ENCODE peak calls at places on chromosomes 13 and 19, in eight cellular contexts. D is omental fat pad, B is left ventricle myocardium inferior, Q is glutamatergic neuron, S is tibial artery, R is ascending aorta, H is choroid plexus epithelial cell, P is fibroblast of pulmonary artery. L is an unnamed sample.

GRCh38 chr19:39406656-39407393 is at the start of gene ZFP36:
- DNase-seq in P (peak), S (peak), D (peak), Q (peak), B (peak), R (peak), H (peak), L (peak)

GRCh38 chr13:45292176-45292575 is 48.8 kb downstream of the TPT1 start:
- DNase-seq in H (no peak), P (no peak), S (no peak), Q (no peak), D (no peak), R (no peak), B (no peak), L (no peak)

GRCh38 chr19:50723069-50723468 is at the start of gene CLEC11A:
- DNase-seq in R (no peak), D (no peak), P (peak), S (peak), B (peak), Q (no peak), H (peak), L (no peak)

GRCh38 chr13:99086149-99086868 is 108.4 kb upstream of the DOCK9 start:
- DNase-seq in D (no peak), P (peak), Q (peak), S (peak), B (peak), H (peak), R (no peak), L (peak)

GRCh38 chr13:35479223-35479536 is 2.7 kb upstream of the MAB21L1 start:
- DNase-seq in R (no peak), D (no peak), P (no peak), Q (no peak), H (no peak), B (no peak), S (no peak), L (no peak)

GRCh38 chr13:91621161-91621560 is 222.7 kb downstream of the GPC5 start:
- DNase-seq in D (no peak), B (no peak), S (no peak), Q (no peak), H (no peak), R (no peak), P (no peak), L (no peak)

GRCh38 chr13:113631341-113632095 is 26.5 kb downstream of the ATP4B start:
- DNase-seq in P (no peak), Q (peak), D (no peak), B (peak), H (no peak), S (no peak), R (no peak), L (no peak)

GRCh38 chr13:106696140-106696539 is 128.2 kb upstream of the ARGLU1 start:
- DNase-seq in P (no peak), S (no peak), H (no peak), B (no peak), Q (no peak), D (no peak), R (no peak), L (no peak)

GRCh38 chr19:55809381-55810058 is 22.3 kb downstream of the NLRP11 start:
- DNase-seq in B (peak), R (peak), Q (peak), H (peak), D (no peak), S (no peak), P (peak), L (no peak)

GRCh38 chr13:48504606-48505369 is 28.1 kb downstream of the RCBTB2 start:
- DNase-seq in H (no peak), R (no peak), P (no peak), D (no peak), Q (no peak), B (no peak), S (no peak), L (no peak)
- TF ChIP-seq CTCF in H (no peak), R (no peak), P (no peak), D (no peak), Q (no peak), B (no peak), S (no peak), L (no peak)

GRCh38 chr19:38374332-38375097 is at the start of gene PSMD8:
- DNase-seq in Q (peak), R (peak), D (peak), S (peak), H (peak), P (peak), B (peak), L (peak)

GRCh38 chr19:38375098-38375493 is 725 bp downstream of the PSMD8 start:
- DNase-seq in B (no peak), Q (no peak), R (no peak), D (no peak), P (no peak), S (no peak), H (peak), L (no peak)

GRCh38 chr19:38376576-38376975 is 2.2 kb downstream of the PSMD8 start:
- DNase-seq in H (no peak), B (no peak), P (no peak), S (no peak), Q (no peak), R (no peak), D (no peak), L (no peak)

GRCh38 chr19:38377052-38377451 is 2.7 kb downstream of the PSMD8 start:
- DNase-seq in B (no peak), R (no peak), Q (no peak), S (no peak), P (no peak), D (no peak), H (no peak), L (no peak)

DNA sequence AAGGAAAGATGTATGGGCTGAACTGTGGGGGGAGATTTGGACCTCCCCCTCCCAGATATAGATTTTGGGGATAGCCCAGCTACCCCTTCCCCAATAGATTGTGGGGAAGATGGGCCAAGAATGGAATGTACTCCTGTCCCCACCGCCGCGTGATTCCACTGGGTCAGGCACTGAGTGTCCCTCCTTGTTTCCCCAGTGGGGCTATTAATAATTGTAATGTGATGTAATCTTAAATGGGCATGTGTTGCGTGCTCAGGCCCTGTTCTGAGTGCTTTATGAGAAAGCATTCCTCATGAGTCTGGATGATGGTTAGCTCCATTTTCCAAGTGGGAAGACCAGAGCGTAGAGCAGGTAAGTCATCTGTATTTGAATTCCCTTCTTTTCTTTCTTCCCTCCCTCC is 1.4 kb downstream of the PSMD8 start:
- DNase-seq in D (no peak), R (no peak), S (no peak), P (no peak), Q (no peak), H (no peak), B (peak), L (no peak)
- TF ChIP-seq CTCF in D (no peak), R (no peak), S (no peak), P (no peak), Q (no peak), H (no peak), B (no peak), L (no peak)

GRCh38 chr19:44581288-44581687 is 32.1 kb upstream of the IGSF23 start:
- DNase-seq in D (no peak), S (no peak), Q (no peak), B (no peak), R (no peak), P (no peak), H (no peak), L (no peak)

GRCh38 chr19:44582581-44583265 is 30.6 kb upstream of the IGSF23 start:
- DNase-seq in P (peak), R (no peak), S (no peak), D (no peak), H (peak), B (no peak), Q (peak), L (no peak)

GRCh38 chr19:44588753-44589112 is 24.6 kb upstream of the IGSF23 start:
- DNase-seq in B (no peak), Q (no peak), H (no peak), D (no peak), R (no peak), S (no peak), P (no peak), L (no peak)

GRCh38 chr19:44587863-44588752 is 25.3 kb upstream of the IGSF23 start:
- DNase-seq in D (no peak), S (no peak), R (no peak), P (peak), H (peak), Q (no peak), B (no peak), L (no peak)

DNA sequence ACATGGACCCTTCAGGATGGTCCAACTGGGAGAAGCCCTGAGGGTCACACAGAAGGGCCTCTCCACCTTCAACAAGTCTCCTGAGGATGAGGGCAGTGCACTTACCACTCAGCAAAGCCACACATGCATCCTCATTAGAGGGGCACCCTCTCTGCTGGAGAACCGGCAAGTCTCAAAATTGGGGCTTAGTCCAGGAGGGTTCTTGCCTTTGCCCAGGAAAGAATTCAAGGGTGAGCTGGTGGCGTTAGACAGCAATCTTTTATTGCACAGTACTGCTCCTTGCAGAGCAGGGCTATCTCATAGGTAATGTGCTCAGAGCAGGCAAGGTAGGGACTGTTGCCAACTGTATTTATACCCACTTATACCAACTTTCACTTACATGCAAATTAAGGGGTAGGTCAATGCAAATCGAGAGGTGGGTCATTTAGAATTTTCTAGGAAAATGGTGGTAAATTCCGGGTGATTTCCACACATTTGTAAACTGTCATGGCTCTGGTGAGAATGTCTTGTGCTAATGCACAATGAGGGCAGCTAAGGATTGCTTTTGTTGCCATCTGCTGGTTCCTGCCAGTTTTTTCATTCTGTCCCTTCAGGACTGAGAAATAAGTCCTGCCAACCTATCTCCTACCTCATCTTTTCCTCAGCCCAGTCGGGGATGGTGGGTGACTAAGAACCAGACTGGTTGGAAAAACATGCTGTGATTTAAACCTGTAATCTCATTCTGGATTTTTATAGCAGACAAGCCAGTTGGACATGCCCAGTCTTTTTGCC is 27.8 kb upstream of the IGSF23 start:
- DNase-seq in H (peak), B (no peak), D (no peak), S (no peak), Q (no peak), P (peak), R (no peak), L (no peak)
- TF ChIP-seq CTCF in H (peak), B (no peak), D (no peak), S (no peak), Q (no peak), P (peak), R (no peak), L (no peak)

DNA sequence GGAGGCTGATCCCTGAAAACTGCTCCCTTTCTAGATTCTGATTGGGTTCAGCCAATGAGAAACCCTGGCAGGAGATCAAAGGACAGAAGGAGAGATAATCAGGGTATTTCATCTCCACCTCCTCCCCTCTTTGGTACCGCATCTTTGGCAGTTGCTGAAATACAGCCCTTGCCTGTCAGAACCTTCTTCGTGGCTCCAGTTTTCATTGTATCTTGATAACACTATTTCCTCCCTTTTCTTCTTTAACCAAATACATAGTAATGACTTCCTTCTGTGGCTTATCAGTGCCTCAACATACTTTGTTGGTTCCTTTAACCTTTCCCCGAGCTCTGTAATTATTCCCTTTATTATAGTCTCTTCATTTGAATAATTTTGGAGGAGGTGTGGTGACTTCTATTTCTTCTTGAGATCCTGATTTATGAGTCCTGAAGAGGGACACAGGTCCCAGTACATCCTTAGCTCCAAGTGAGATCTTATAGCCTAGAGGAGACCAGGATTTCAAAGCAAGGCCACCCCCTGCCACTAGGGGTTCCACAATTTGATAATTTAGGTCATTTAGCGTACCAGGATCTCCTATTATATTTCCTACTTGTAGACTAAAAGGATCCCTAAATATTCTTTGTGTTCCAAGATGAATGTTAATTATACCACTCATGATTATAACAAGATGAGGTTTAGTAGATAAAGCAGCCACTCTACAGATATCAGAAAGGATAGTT is 98.0 kb downstream of the EDNRB start:
- DNase-seq in D (no peak), H (no peak), Q (no peak), S (no peak), P (no peak), R (no peak), B (no peak), L (no peak)
- TF ChIP-seq CTCF in D (no peak), H (peak), Q (peak), S (no peak), P (peak), R (no peak), B (no peak), L (peak)

GRCh38 chr19:56978023-56978565 is 137.6 kb upstream of the PEG3 start:
- DNase-seq in H (no peak), B (no peak), P (no peak), S (no peak), Q (no peak), D (no peak), R (no peak), L (no peak)
- TF ChIP-seq CTCF in H (no peak), B (no peak), P (no peak), S (no peak), Q (no peak), D (no peak), R (no peak), L (no peak)

DNA sequence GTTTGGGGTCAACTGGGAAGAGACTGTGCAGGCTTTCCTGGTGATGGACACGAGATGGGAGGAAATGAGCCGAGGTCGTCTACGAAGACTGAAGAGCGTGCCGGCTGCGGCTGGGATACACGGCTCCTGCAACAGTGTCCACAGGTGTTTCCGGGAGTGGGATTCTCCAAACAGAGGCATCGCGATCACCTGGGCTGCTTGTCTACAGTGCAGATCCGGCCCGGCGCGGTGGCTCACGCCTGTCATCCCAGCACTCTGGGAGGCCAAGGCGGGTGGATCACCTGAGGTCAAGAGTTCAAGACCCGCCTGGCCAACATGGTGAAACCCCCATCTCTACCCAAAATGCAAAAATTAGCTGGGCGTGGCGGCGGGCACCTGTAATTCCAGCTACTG is 11.6 kb upstream of the SLC39A3 start:
- DNase-seq in Q (no peak), R (no peak), D (no peak), B (no peak), H (no peak), S (no peak), P (no peak), L (no peak)
- TF ChIP-seq CTCF in Q (no peak), R (no peak), D (no peak), B (no peak), H (no peak), S (no peak), P (no peak), L (no peak)

DNA sequence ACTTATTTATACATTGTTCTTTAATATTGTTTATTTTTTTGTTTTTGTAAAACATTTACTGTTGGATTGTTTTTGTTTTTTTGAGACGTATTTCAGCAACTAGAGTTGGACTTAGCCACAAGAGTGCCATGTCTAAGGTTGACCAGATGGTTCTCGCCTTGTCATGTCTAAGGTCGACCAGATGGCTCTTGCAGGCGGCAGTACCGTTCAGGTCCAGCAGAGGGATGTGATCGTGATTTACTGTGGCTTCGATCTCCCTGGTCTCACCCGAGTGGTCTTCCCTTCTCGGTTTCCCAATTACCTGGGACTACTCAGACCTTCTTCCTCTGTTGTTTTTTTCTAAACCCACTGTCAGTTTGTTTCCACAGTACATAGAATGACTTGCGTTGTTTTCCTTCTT is 1438.6 kb downstream of the UQCRFS1 start:
- DNase-seq in Q (peak), S (no peak), B (no peak), P (no peak), R (no peak), D (no peak), H (peak), L (no peak)
- TF ChIP-seq CTCF in Q (peak), S (no peak), B (no peak), P (peak), R (no peak), D (no peak), H (peak), L (no peak)

GRCh38 chr19:30132312-30133075 is 190.5 kb downstream of the URI1 start:
- DNase-seq in B (no peak), H (no peak), S (peak), Q (no peak), R (no peak), D (no peak), P (no peak), L (no peak)
- TF ChIP-seq CTCF in B (no peak), H (no peak), S (no peak), Q (peak), R (no peak), D (no peak), P (no peak), L (peak)

GRCh38 chr19:18252370-18252717 is 21.9 kb downstream of the IQCN start:
- DNase-seq in D (no peak), P (no peak), Q (no peak), S (no peak), H (no peak), R (no peak), B (no peak), L (no peak)

GRCh38 chr19:18257503-18258470 is 16.5 kb downstream of the IQCN start:
- DNase-seq in S (no peak), Q (no peak), B (no peak), D (no peak), P (no peak), H (no peak), R (no peak), L (no peak)

GRCh38 chr19:18253716-18254115 is 20.5 kb downstream of the IQCN start:
- DNase-seq in D (no peak), H (no peak), B (no peak), Q (no peak), R (no peak), S (no peak), P (no peak), L (no peak)

GRCh38 chr19:18253130-18253529 is 21.1 kb downstream of the IQCN start:
- DNase-seq in H (no peak), P (no peak), D (no peak), B (no peak), S (no peak), R (no peak), Q (no peak), L (no peak)

DNA sequence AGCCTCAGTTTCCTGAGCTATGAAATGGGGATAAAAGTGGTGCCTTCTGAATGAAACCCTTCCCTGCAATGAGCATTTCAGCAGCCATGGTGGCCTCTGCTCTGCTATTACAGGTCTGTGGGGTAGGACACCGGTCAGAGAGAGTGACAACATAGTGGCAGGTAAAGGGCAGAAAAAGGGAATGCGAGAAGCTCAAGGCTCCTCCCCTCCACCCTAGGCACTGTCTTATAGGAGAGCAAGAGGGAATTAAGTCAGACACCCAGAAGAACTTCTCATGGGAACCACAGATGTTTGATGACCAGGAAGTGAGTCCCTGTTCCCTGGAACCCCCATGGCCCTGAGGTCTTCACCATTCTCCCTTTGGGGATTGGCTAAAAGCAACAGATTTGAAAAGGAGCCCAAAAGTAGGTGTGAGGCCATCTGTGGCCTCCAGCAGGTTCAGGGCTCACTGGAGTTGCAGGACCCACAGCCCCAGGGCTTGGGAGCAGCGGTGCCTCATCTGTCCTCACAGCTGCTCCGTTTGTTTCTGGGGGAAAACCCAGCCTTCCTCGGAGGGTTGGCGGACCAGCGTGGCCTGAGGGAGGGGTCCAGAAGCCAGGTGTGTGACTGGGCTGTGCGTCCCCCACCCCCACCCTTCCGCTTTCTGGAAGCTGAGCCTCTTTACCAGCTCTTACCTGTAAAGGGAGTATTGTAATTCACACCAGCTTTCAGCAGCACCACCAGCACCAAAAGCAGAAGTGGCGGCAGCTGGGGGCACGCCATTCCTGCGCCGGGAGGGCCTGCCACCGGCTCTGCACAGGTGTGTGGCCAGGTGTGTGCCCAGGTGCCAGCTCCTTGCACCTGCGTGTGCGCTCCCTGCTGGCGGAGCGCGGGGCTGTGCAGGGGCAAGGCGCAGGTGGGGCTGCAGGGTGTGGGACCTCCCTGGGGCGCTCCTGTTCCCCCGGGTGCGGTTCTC is 19.4 kb downstream of the IQCN start:
- DNase-seq in S (no peak), D (no peak), P (no peak), H (no peak), Q (peak), B (no peak), R (no peak), L (no peak)
- TF ChIP-seq CTCF in S (no peak), D (no peak), P (no peak), H (no peak), Q (no peak), B (no peak), R (no peak), L (peak)

L was measured in progenitor cell of endocrine pancreas.